ENCODE peak calls at places on chromosome 16, in ten cellular contexts. G is upper lobe of right lung, L is gastrocnemius medialis, T is IMR-90, Q is prostate gland, A is AG09309, M is right lobe of liver, C is HFF-Myc, H is left ventricle myocardium inferior, Y is lower lobe of right lung. X is an unnamed sample.

GRCh38 chr16:27179500-27180072 is 23.7 kb upstream of the KDM8 start:
- DNase-seq in G (peak), L (peak), T (peak), Q (peak), A (no peak), M (peak), C (no peak), H (peak), Y (peak), X (no peak)

GRCh38 chr16:10827691-10828341 is 9.2 kb upstream of the TVP23A start:
- DNase-seq in G (peak), L (peak), T (peak), Q (peak), A (peak), M (peak), C (peak), H (peak), Y (peak), X (peak)

GRCh38 chr16:70648606-70649005 is 2.2 kb downstream of the IL34 start:
- DNase-seq in G (no peak), L (no peak), T (no peak), Q (no peak), A (no peak), M (no peak), C (no peak), H (no peak), Y (no peak), X (no peak)

GRCh38 chr16:53632526-53632925 is 71.1 kb downstream of the RPGRIP1L start:
- DNase-seq in G (no peak), L (no peak), T (no peak), Q (no peak), A (no peak), M (no peak), C (no peak), H (no peak), Y (no peak), X (peak)

GRCh38 chr16:56355786-56356275 is 69.5 kb downstream of the AMFR start:
- DNase-seq in G (peak), L (peak), T (no peak), Q (no peak), A (no peak), M (no peak), C (no peak), H (peak), Y (peak), X (no peak)

GRCh38 chr16:56547120-56547948 is 17.5 kb upstream of the MT4 start:
- DNase-seq in G (no peak), L (no peak), T (peak), Q (peak), A (peak), M (no peak), C (peak), H (no peak), Y (no peak), X (peak)

GRCh38 chr16:28061702-28062101 is 1.8 kb downstream of the GSG1L start:
- DNase-seq in G (no peak), L (no peak), T (no peak), Q (no peak), A (no peak), M (no peak), C (no peak), H (no peak), Y (no peak), X (no peak)

GRCh38 chr16:56930516-56931252 is 1.3 kb upstream of the HERPUD1 start:
- DNase-seq in G (no peak), L (no peak), T (no peak), Q (no peak), A (no peak), M (no peak), C (no peak), H (no peak), Y (no peak), X (no peak)

GRCh38 chr16:1612320-1613111 is at the start of gene CRAMP1:
- DNase-seq in G (no peak), L (no peak), T (no peak), Q (no peak), A (no peak), M (peak), C (no peak), H (no peak), Y (no peak), X (no peak)

GRCh38 chr16:70590722-70591438 is 55.5 kb upstream of the IL34 start:
- DNase-seq in G (no peak), L (no peak), T (no peak), Q (no peak), A (no peak), M (no peak), C (no peak), H (no peak), Y (no peak), X (no peak)

GRCh38 chr16:22948058-22948602 is 134.2 kb downstream of the HS3ST2 start:
- DNase-seq in G (no peak), L (no peak), T (no peak), Q (no peak), A (no peak), M (no peak), C (no peak), H (no peak), Y (no peak), X (no peak)

GRCh38 chr16:28309811-28310311 is 17.5 kb downstream of the SBK1 start:
- DNase-seq in G (peak), L (no peak), T (no peak), Q (no peak), A (no peak), M (peak), C (no peak), H (peak), Y (peak), X (no peak)

GRCh38 chr16:29807426-29808218 is 1.3 kb downstream of the MAZ start:
- DNase-seq in G (peak), L (peak), T (peak), Q (peak), A (peak), M (peak), C (no peak), H (peak), Y (peak), X (peak)

DNA sequence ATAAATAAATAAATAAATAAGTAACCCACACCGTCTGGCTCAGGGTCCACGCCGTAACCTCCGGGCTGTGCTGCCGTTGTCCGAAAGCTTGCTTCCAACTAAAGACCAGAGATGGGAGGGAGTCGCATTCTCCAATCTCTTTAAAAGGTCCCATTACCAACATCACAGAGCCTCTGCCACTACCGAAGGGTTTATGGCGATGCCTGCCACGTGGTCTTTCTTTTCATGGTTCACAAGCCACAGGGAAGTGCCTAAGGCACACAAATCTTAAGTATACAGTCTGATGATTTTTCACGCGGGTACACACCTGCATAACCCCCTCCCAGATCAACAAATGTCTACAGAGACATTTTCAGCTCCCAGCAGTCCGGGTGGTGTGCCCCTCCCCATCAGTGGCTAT is 1.4 kb downstream of the COTL1 start:
- DNase-seq in G (no peak), L (no peak), T (no peak), Q (no peak), A (no peak), M (no peak), C (no peak), H (no peak), Y (no peak), X (no peak)
- H3K4me3 ChIP-seq in G (peak), L (peak), T (peak), Q (peak), A (peak), M (peak), C (peak), H (peak), Y (peak), X (peak)

GRCh38 chr16:3123986-3124886 is 10.6 kb upstream of the ZNF213 start:
- DNase-seq in G (peak), L (peak), T (peak), Q (peak), A (peak), M (peak), C (peak), H (peak), Y (peak), X (peak)
- TF ChIP-seq CTCF in G (peak), L (no peak), T (peak), Q (peak), A (peak), M (peak), C (no peak), H (peak), Y (no peak), X (peak)

GRCh38 chr16:2981177-2981898 is 1.1 kb upstream of the PKMYT1 start:
- DNase-seq in G (no peak), L (no peak), T (no peak), Q (no peak), A (no peak), M (no peak), C (no peak), H (no peak), Y (no peak), X (no peak)
- H3K4me3 ChIP-seq in G (peak), L (peak), T (no peak), Q (no peak), A (no peak), M (no peak), C (peak), H (peak), Y (peak), X (no peak)

GRCh38 chr16:55294129-55294528 is 29.9 kb upstream of the IRX6 start:
- DNase-seq in G (no peak), L (no peak), T (no peak), Q (no peak), A (no peak), M (no peak), C (no peak), H (no peak), Y (no peak), X (no peak)
- TF ChIP-seq CTCF in G (no peak), L (no peak), T (no peak), Q (no peak), A (peak), M (no peak), C (peak), H (no peak), Y (no peak), X (no peak)

GRCh38 chr16:77949445-77949844 is 72.9 kb upstream of the CLEC3A start:
- DNase-seq in G (no peak), L (no peak), T (no peak), Q (no peak), A (no peak), M (no peak), C (no peak), H (peak), Y (no peak), X (no peak)

GRCh38 chr16:77956231-77956630 is 66.1 kb upstream of the CLEC3A start:
- DNase-seq in G (no peak), L (no peak), T (no peak), Q (no peak), A (no peak), M (no peak), C (no peak), H (no peak), Y (no peak), X (no peak)

GRCh38 chr16:77946834-77947233 is 75.5 kb upstream of the CLEC3A start:
- DNase-seq in G (no peak), L (no peak), T (peak), Q (no peak), A (no peak), M (no peak), C (no peak), H (no peak), Y (no peak), X (no peak)

GRCh38 chr16:77955127-77955526 is 67.2 kb upstream of the CLEC3A start:
- DNase-seq in G (no peak), L (no peak), T (no peak), Q (no peak), A (no peak), M (no peak), C (no peak), H (no peak), Y (no peak), X (no peak)

GRCh38 chr16:77951788-77952187 is 70.6 kb upstream of the CLEC3A start:
- DNase-seq in G (no peak), L (no peak), T (no peak), Q (peak), A (no peak), M (no peak), C (no peak), H (no peak), Y (no peak), X (no peak)
- H3K4me3 ChIP-seq in G (no peak), L (no peak), T (no peak), Q (no peak), A (no peak), M (no peak), C (no peak), H (no peak), Y (no peak), X (no peak)

DNA sequence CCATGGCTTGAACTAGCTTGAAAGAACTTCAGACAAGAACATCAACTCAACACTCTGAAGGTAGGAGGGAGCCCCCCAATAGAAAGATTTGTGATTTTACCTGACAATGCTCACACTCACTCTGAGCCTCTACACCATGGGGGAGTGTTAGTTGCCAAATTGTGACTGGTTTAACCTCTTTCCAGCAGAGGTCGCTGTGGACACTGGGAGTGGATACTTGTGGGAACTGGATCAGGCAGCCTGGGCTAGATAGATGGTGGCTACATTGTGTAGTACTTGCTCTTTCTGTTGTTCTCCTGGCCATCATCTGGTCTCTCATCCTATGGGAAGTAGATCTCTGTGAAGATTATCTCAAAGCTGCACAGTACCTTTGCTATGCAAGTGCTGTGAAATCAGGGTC is 2.9 kb downstream of the SMPD3 start:
- DNase-seq in G (no peak), L (no peak), T (peak), Q (no peak), A (no peak), M (no peak), C (peak), H (no peak), Y (no peak), X (no peak)
- TF ChIP-seq CTCF in G (peak), L (no peak), T (peak), Q (peak), A (peak), M (peak), C (peak), H (peak), Y (peak), X (no peak)

GRCh38 chr16:4257646-4258556 is 14.9 kb downstream of the TFAP4 start:
- DNase-seq in G (no peak), L (no peak), T (no peak), Q (no peak), A (no peak), M (no peak), C (no peak), H (peak), Y (no peak), X (no peak)
- H3K4me3 ChIP-seq in G (no peak), L (no peak), T (no peak), Q (no peak), A (no peak), M (no peak), C (no peak), H (peak), Y (no peak), X (no peak)

GRCh38 chr16:67409631-67410030 is 6.6 kb downstream of the ZDHHC1 start:
- DNase-seq in G (no peak), L (no peak), T (no peak), Q (no peak), A (no peak), M (no peak), C (no peak), H (no peak), Y (no peak), X (no peak)

GRCh38 chr16:67407176-67407787 is 9.0 kb downstream of the ZDHHC1 start:
- DNase-seq in G (no peak), L (no peak), T (peak), Q (no peak), A (no peak), M (no peak), C (no peak), H (no peak), Y (no peak), X (no peak)

GRCh38 chr16:67406628-67407027 is 9.6 kb downstream of the ZDHHC1 start:
- DNase-seq in G (no peak), L (no peak), T (peak), Q (no peak), A (peak), M (no peak), C (peak), H (no peak), Y (no peak), X (peak)

GRCh38 chr16:67406111-67406593 is 10.1 kb downstream of the ZDHHC1 start:
- DNase-seq in G (no peak), L (no peak), T (no peak), Q (no peak), A (no peak), M (no peak), C (no peak), H (no peak), Y (no peak), X (no peak)

GRCh38 chr16:67407788-67408452 is 8.4 kb downstream of the ZDHHC1 start:
- DNase-seq in G (no peak), L (no peak), T (no peak), Q (no peak), A (no peak), M (no peak), C (no peak), H (no peak), Y (no peak), X (no peak)
- TF ChIP-seq CTCF in G (no peak), L (no peak), T (peak), Q (no peak), A (peak), M (no peak), C (no peak), H (no peak), Y (no peak), X (no peak)

GRCh38 chr16:55330726-55331647 is 7.0 kb downstream of the IRX6 start:
- DNase-seq in G (no peak), L (no peak), T (no peak), Q (no peak), A (no peak), M (no peak), C (no peak), H (no peak), Y (no peak), X (no peak)
- H3K4me3 ChIP-seq in G (no peak), L (peak), T (no peak), Q (no peak), A (no peak), M (no peak), C (no peak), H (peak), Y (peak), X (no peak)

DNA sequence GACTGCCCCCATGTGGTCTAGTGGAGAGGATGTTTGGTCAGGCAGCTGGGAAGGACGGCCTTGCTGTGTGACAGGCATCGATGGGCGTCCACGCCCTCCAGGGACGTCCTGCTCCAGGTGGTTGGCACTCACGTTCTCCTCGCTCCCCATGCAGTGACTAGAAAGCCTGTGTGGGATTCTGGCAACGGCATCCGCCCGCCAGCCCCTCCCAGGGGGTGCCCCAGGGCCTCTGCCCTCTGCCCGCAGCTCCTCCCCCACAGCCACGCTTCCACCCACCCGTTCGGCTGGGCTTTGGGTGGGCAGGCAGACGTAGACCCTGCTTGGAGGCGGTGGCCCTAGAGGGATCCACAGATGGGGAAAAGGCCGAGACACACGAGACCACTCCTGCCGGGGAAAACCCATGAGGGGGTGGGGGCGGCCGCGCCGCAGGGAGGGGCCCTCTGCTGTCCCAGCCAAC is 4.7 kb upstream of the IL17C start:
- DNase-seq in G (peak), L (no peak), T (peak), Q (no peak), A (no peak), M (no peak), C (no peak), H (no peak), Y (peak), X (no peak)
- TF ChIP-seq CTCF in G (peak), L (no peak), T (peak), Q (no peak), A (peak), M (no peak), C (peak), H (peak), Y (peak), X (peak)